ENCODE peak calls at places on chromosomes 16 and 17, in four cellular contexts. U is fibroblast of mammary gland, L is K562, A is gastrocnemius medialis. N is an unnamed sample.

GRCh38 chr16:29815032-29815721 is 775 bp upstream of the PAGR1 start:
- DNase-seq in U (no peak), L (peak; percentile 43), A (peak; percentile 32), N (peak; percentile 36)

GRCh38 chr17:14940946-14941280 is 324.2 kb downstream of the PMP22 start:
- DNase-seq in U (peak; percentile 54), L (no peak), A (no peak), N (no peak)

GRCh38 chr17:44820631-44821196 is 9.4 kb downstream of the GJC1 start:
- DNase-seq in U (peak; percentile 91), L (no peak), A (no peak), N (no peak)

GRCh38 chr17:76265624-76266243 is 586 bp downstream of the UBALD2 start:
- DNase-seq in U (no peak), L (peak; percentile 64), A (peak; percentile 51), N (peak; percentile 73)

GRCh38 chr16:81581107-81581506 is 136.5 kb downstream of the CMIP start:
- DNase-seq in U (no peak), L (no peak), A (no peak), N (no peak)

GRCh38 chr16:49036126-49036525 is 245.5 kb downstream of the CBLN1 start:
- DNase-seq in U (no peak), L (no peak), A (no peak), N (no peak)

GRCh38 chr16:48676836-48677235 is 66.9 kb upstream of the N4BP1 start:
- DNase-seq in U (peak; percentile 50), L (no peak), A (no peak), N (no peak)

GRCh38 chr16:86734559-86735480 is 156.5 kb downstream of the FOXL1 start:
- DNase-seq in U (no peak), L (no peak), A (no peak), N (no peak)

GRCh38 chr17:29149431-29150064 is 30.6 kb downstream of the MYO18A start:
- DNase-seq in U (no peak), L (no peak), A (no peak), N (no peak)

GRCh38 chr16:11183035-11183812 is 72.8 kb downstream of the SOCS1 start:
- DNase-seq in U (no peak), L (no peak), A (no peak), N (peak; percentile 51)

GRCh38 chr16:1932050-1933028 is 10.7 kb downstream of the MSRB1 start:
- DNase-seq in U (no peak), L (no peak), A (no peak), N (no peak)

GRCh38 chr17:11642655-11643054 is 44.4 kb downstream of the DNAH9 start:
- DNase-seq in U (peak; percentile 6), L (no peak), A (peak; percentile 26), N (no peak)

GRCh38 chr16:89052824-89053724 is 40.6 kb upstream of the ACSF3 start:
- DNase-seq in U (no peak), L (peak; percentile 57), A (no peak), N (no peak)

GRCh38 chr17:18043491-18043890 is 4.3 kb downstream of the GID4 start:
- DNase-seq in U (peak; percentile 37), L (peak; percentile 30), A (no peak), N (no peak)

GRCh38 chr16:67260426-67261063 is 11.8 kb downstream of the SLC9A5 start:
- DNase-seq in U (peak; percentile 69), L (peak; percentile 79), A (peak; percentile 85), N (no peak)

GRCh38 chr17:81483862-81484194 is 28.8 kb downstream of the ACTG1 start:
- DNase-seq in U (no peak), L (no peak), A (no peak), N (peak; percentile 48)

GRCh38 chr16:28189237-28189636 is 22.5 kb downstream of the XPO6 start:
- DNase-seq in U (peak; percentile 50), L (no peak), A (no peak), N (no peak)

GRCh38 chr17:76446449-76447231 is 6.3 kb downstream of the UBE2O start:
- DNase-seq in U (peak; percentile 93), L (peak; percentile 74), A (peak; percentile 67), N (no peak)

GRCh38 chr17:68255731-68256538 is 8.1 kb downstream of the AMZ2 start:
- DNase-seq in U (no peak), L (peak; percentile 64), A (no peak), N (no peak)

GRCh38 chr16:72856797-72857196 is 191.1 kb downstream of the ZFHX3 start:
- DNase-seq in U (peak; percentile 30), L (no peak), A (no peak), N (no peak)

GRCh38 chr17:31787857-31788570 is 71.0 kb downstream of the COPRS start:
- DNase-seq in U (peak; percentile 91), L (no peak), A (no peak), N (no peak)

GRCh38 chr16:77951788-77952187 is 70.6 kb upstream of the CLEC3A start:
- DNase-seq in U (no peak), L (peak; percentile 26), A (no peak), N (no peak)

GRCh38 chr17:37744633-37744927 is 279 bp downstream of the HNF1B start:
- DNase-seq in U (no peak), L (no peak), A (no peak), N (no peak)

GRCh38 chr17:37083461-37083860 is 134.7 kb downstream of the AATF start:
- DNase-seq in U (no peak), L (no peak), A (no peak), N (no peak)

GRCh38 chr17:3804503-3804931 is 3.5 kb upstream of the ITGAE start:
- DNase-seq in U (peak; percentile 62), L (no peak), A (no peak), N (no peak)

GRCh38 chr16:1102921-1103648 is 7.0 kb upstream of the C1QTNF8 start:
- DNase-seq in U (peak; percentile 2), L (peak; percentile 68), A (peak; percentile 39), N (peak; percentile 91)

GRCh38 chr16:52364500-52364899 is 182.4 kb downstream of the TOX3 start:
- DNase-seq in U (no peak), L (no peak), A (no peak), N (no peak)

GRCh38 chr16:57255686-57256415 is 10.8 kb downstream of the ARL2BP start:
- DNase-seq in U (no peak), L (no peak), A (no peak), N (no peak)

GRCh38 chr16:3518983-3519343 is 18.2 kb downstream of the CLUAP1 start:
- DNase-seq in U (no peak), L (no peak), A (no peak), N (no peak)

GRCh38 chr17:493666-494065 is 141.1 kb upstream of the RPH3AL start:
- DNase-seq in U (no peak), L (no peak), A (no peak), N (no peak)

GRCh38 chr17:492015-492399 is 139.4 kb upstream of the RPH3AL start:
- DNase-seq in U (no peak), L (no peak), A (no peak), N (no peak)

GRCh38 chr17:491086-492014 is 138.7 kb upstream of the RPH3AL start:
- DNase-seq in U (peak; percentile 71), L (peak; percentile 18), A (no peak), N (peak; percentile 72)

GRCh38 chr17:489758-490329 is 137.2 kb upstream of the RPH3AL start:
- DNase-seq in U (peak; percentile 36), L (peak; percentile 25), A (no peak), N (peak; percentile 47)

GRCh38 chr17:488993-489757 is 136.6 kb upstream of the RPH3AL start:
- DNase-seq in U (no peak), L (no peak), A (no peak), N (peak; percentile 39)
- TF ChIP-seq CTCF in U (no peak), L (no peak), A (no peak), N (no peak)

DNA sequence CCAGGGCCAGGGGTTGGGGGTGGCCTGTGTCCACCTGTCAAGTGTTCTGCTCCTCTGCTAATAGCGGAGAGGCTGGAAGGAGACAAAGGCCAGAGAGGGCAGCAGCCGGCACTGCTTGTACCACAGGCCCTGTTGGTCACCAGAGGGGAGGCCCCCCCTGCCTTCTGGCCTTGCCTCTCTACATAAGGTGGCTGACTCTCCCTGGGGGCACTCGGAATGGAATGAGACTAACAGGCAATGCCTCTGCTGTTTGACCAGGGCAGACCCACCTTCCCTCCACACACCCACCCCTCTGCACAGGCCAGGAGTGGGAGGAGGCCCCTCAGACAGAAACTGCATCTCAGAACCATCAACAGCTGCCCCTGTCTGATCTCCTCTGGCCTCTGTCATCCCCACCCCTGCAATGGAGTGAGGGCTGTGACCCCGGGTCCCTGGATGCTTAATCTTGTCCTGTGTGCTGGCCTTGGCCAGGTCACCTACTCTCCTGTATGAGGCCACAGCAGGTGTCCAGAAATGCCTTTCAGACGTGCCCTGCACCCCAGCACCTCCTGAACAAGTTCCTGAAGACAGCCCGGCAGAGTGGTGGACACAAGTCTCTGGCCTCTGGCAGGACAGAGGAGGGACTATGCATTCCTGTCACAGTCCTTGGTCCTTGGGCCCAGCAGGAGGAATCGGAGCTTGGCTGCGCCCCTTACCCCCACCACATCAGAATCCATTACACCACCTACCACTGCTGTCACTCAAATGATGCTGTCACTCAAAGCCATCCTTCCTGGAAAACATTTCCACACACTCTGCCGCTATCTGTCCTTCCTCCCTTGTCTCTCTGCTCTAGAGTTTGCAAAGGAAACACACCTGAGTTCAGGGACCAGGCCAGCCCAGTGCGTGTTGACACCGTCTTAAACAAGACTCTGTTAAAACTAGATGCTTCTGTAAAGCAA is 107.5 kb upstream of the ZNF750 start:
- DNase-seq in U (no peak), L (no peak), A (no peak), N (no peak)
- TF ChIP-seq CTCF in U (no peak), L (no peak), A (no peak), N (no peak)

GRCh38 chr17:70478883-70479282 is 309.6 kb downstream of the KCNJ2 start:
- DNase-seq in U (peak; percentile 5), L (no peak), A (peak; percentile 13), N (no peak)

GRCh38 chr17:70476368-70476767 is 307.0 kb downstream of the KCNJ2 start:
- DNase-seq in U (no peak), L (no peak), A (no peak), N (no peak)

DNA sequence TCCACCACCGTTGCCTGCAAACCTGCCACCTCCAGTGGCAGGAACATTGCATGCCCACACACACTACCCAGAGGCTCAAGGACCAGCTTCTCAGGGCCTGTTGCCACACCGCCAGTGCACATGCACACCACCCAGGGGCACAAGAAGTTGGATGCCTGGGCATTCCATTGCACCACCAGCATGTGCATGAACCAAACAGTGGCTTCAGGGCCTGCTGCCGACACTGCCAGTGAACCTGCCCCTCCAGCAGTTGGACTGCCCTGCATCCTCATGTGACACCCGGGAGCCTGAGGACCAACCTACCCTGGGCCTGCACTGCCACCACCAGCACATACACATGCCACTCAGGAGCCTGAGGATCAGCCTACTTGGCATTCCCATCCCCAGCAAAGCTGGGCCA is 303.7 kb downstream of the KCNJ2 start:
- DNase-seq in U (no peak), L (no peak), A (no peak), N (no peak)
- TF ChIP-seq CTCF in U (no peak), L (no peak), A (no peak), N (no peak)

DNA sequence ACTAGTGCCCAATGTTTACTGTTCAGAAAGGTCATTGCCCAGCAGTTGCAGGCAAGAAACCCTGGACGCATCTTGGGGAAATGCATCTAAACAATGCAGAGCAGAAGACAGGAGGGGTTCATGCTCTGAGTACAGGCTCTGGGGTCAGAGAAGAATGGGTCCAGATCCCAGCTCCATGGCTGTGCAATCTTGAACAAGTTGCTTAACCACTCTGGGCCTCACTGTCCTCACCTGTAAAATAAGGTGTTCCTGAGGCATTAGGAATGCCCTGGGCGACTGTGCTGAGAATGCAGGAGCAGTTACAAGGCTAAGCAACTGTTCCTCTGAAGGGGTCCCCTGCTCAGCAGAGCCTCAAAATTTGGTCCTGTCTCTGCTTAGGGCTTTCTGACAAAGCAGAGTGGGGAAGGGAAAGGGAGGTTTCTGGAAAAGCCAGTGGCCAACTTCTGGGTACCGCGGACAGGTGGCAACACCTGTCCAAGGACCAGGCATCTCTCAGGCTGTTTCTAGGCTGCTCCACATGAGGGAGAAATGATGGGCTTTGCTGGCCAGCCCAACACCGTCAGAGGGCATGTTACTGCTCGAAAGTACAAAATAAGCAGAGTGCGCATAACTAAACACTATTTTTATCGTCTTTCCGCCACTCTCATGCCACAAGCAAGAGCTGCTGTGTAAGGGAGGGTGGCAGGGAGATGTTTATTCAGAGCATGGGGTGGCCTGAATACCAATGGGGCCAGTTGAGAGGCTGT is 176.8 kb downstream of the XYLT1 start:
- DNase-seq in U (no peak), L (no peak), A (no peak), N (no peak)
- TF ChIP-seq CTCF in U (no peak), L (no peak), A (no peak), N (no peak)

N was measured in nephron progenitor cell.